ENCODE peak calls at places on chromosomes 11 and 22, in six cellular contexts. One of them, this sample, is unnamed.
A peak's percentile ranks its signal among the peaks of the same experiment; 100 is the strongest.

GRCh38 chr22:17569971-17570511 is 6.7 kb downstream of the SLC25A18 start:
- DNase-seq in NB4: peak; percentile 48
- DNase-seq in GM12865: no peak
- DNase-seq in vagina: no peak
- DNase-seq in OCI-LY7: no peak
- DNase-seq in choroid plexus epithelial cell: peak; percentile 91
- DNase-seq in this sample: no peak

GRCh38 chr11:116180806-116181600 is 591.8 kb downstream of the BUD13 start:
- DNase-seq in NB4: no peak
- DNase-seq in choroid plexus epithelial cell: no peak
- DNase-seq in GM12865: no peak
- DNase-seq in vagina: no peak
- DNase-seq in OCI-LY7: no peak
- DNase-seq in this sample: no peak

GRCh38 chr11:6737872-6738466 is 33.8 kb downstream of the OR2AG2 start:
- DNase-seq in choroid plexus epithelial cell: peak; percentile 68
- DNase-seq in GM12865: peak; percentile 77
- DNase-seq in NB4: peak; percentile 62
- DNase-seq in vagina: no peak
- DNase-seq in OCI-LY7: peak; percentile 80
- DNase-seq in this sample: no peak

GRCh38 chr11:17600316-17601205 is 53.5 kb downstream of the OTOG start:
- DNase-seq in GM12865: no peak
- DNase-seq in choroid plexus epithelial cell: no peak
- DNase-seq in vagina: no peak
- DNase-seq in NB4: no peak
- DNase-seq in OCI-LY7: no peak
- DNase-seq in this sample: no peak

GRCh38 chr11:70270877-70271634 is 566 bp downstream of the PPFIA1 start:
- DNase-seq in choroid plexus epithelial cell: peak; percentile 58
- DNase-seq in OCI-LY7: peak; percentile 48
- DNase-seq in NB4: peak; percentile 58
- DNase-seq in vagina: no peak
- DNase-seq in GM12865: peak; percentile 50
- DNase-seq in this sample: no peak

GRCh38 chr11:44632466-44633123 is 67.1 kb downstream of the CD82 start:
- DNase-seq in vagina: peak; percentile 58
- DNase-seq in OCI-LY7: peak; percentile 17
- DNase-seq in GM12865: peak; percentile 54
- DNase-seq in choroid plexus epithelial cell: peak; percentile 40
- DNase-seq in NB4: peak; percentile 40
- DNase-seq in this sample: no peak

GRCh38 chr11:70842256-70842655 is 410.1 kb downstream of the SHANK2 start:
- DNase-seq in vagina: no peak
- DNase-seq in choroid plexus epithelial cell: no peak
- DNase-seq in NB4: no peak
- DNase-seq in GM12865: no peak
- DNase-seq in OCI-LY7: no peak
- DNase-seq in this sample: no peak

GRCh38 chr11:108973402-108974119 is 308.7 kb downstream of the DDX10 start:
- DNase-seq in vagina: no peak
- DNase-seq in choroid plexus epithelial cell: peak; percentile 79
- DNase-seq in OCI-LY7: no peak
- DNase-seq in NB4: no peak
- DNase-seq in GM12865: no peak
- DNase-seq in this sample: no peak

GRCh38 chr11:17263803-17264202 is 12.7 kb upstream of the NUCB2 start:
- DNase-seq in NB4: peak; percentile 25
- DNase-seq in OCI-LY7: no peak
- DNase-seq in choroid plexus epithelial cell: peak; percentile 56
- DNase-seq in GM12865: no peak
- DNase-seq in vagina: no peak
- DNase-seq in this sample: no peak

GRCh38 chr11:127653071-127653470 is 652.5 kb upstream of the KIRREL3 start:
- DNase-seq in vagina: no peak
- DNase-seq in GM12865: no peak
- DNase-seq in choroid plexus epithelial cell: no peak
- DNase-seq in NB4: no peak
- DNase-seq in OCI-LY7: no peak
- DNase-seq in this sample: no peak

GRCh38 chr11:110907629-110908028 is 195.4 kb upstream of the ARHGAP20 start:
- DNase-seq in vagina: no peak
- DNase-seq in OCI-LY7: peak; percentile 16
- DNase-seq in choroid plexus epithelial cell: peak; percentile 99
- DNase-seq in GM12865: peak; percentile 23
- DNase-seq in NB4: peak; percentile 67
- DNase-seq in this sample: no peak

GRCh38 chr11:19929655-19930054 is 217.0 kb downstream of the NAV2 start:
- DNase-seq in GM12865: no peak
- DNase-seq in NB4: no peak
- DNase-seq in vagina: no peak
- DNase-seq in OCI-LY7: no peak
- DNase-seq in choroid plexus epithelial cell: no peak
- DNase-seq in this sample: no peak

DNA sequence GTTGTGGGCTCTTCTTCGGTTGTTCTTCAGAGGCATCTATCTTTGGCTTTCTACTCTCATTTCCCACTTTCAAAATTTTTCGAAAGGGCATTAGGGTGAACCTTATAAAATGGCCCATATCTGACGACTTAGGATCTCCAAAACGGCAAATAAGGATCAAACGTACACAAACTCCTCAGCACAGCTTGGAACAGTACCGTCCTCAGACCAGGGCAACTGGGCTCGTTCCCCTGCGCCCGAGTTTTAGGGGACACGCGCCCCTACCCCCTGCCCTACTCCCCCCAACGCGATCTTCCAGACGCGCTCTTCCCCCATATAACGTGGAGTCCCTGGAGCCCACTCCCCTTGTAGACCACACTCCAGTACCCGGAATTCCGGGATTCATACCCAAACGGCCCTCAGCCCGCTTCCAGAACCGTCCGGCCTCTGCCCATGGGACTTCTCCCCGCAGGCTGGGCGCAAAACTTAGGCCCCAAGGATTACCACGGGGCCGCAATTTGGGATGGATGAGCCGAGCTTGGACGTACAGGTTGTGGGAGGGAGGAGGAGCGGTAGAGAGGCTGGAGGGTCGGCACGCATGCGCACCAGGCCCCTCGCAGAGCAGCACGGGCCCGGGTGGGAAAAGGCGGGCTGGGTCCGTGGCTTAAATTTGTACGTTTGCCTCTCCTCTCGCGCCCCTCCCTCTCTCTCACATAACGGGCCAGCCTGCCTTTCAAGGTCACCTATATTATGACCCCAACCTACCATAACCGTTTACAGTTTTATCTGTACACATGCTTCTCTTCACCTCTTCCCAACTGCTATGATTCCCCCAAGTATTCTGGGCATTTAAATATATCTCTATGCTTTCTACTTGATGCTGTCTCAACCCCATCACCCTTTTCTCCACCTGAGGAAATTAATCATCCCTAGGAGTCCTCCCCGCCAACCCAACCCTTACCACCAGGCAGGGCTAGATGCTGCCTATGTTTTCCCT is 3.4 kb downstream of the CCDC89 start:
- DNase-seq in OCI-LY7: no peak
- DNase-seq in NB4: no peak
- DNase-seq in GM12865: peak; percentile 60
- DNase-seq in vagina: no peak
- DNase-seq in choroid plexus epithelial cell: peak; percentile 61
- DNase-seq in this sample: no peak
- H3K4me3 ChIP-seq in OCI-LY7: no peak overlapping the region
- H3K4me3 ChIP-seq in NB4: no peak overlapping the region
- H3K4me3 ChIP-seq in GM12865: peak overlapping the region; percentile 49
- H3K4me3 ChIP-seq in vagina: peak overlapping the region; percentile 41
- H3K4me3 ChIP-seq in choroid plexus epithelial cell: peak overlapping the region; percentile 68
- H3K4me3 ChIP-seq in this sample: peak overlapping the region; percentile 71

DNA sequence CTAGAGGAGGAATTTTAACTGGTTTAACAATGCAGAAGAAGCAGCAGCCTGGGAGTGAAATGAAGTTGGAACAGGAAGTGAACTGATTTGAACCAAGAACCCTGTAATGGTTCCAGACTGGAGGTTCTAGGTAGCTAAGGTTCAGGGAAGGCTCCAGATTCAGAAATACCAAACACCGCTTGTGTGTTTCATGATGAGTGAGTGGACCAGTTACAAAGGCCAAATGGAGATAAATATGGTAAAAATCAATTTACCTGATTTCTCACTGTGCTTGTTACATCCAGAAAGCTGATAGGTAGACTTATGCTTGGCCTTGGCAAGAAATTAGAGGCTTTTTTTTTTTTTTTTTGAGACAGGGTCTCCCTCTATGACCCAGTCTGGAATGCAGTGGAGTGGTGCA is 12.9 kb downstream of the ATG13 start:
- DNase-seq in OCI-LY7: no peak
- DNase-seq in choroid plexus epithelial cell: no peak
- DNase-seq in GM12865: no peak
- DNase-seq in vagina: no peak
- DNase-seq in NB4: no peak
- DNase-seq in this sample: no peak
- TF ChIP-seq CTCF in OCI-LY7: no peak
- TF ChIP-seq CTCF in choroid plexus epithelial cell: no peak
- TF ChIP-seq CTCF in GM12865: no peak
- TF ChIP-seq CTCF in vagina: no peak
- TF ChIP-seq CTCF in NB4: no peak
- TF ChIP-seq CTCF in this sample: no peak

DNA sequence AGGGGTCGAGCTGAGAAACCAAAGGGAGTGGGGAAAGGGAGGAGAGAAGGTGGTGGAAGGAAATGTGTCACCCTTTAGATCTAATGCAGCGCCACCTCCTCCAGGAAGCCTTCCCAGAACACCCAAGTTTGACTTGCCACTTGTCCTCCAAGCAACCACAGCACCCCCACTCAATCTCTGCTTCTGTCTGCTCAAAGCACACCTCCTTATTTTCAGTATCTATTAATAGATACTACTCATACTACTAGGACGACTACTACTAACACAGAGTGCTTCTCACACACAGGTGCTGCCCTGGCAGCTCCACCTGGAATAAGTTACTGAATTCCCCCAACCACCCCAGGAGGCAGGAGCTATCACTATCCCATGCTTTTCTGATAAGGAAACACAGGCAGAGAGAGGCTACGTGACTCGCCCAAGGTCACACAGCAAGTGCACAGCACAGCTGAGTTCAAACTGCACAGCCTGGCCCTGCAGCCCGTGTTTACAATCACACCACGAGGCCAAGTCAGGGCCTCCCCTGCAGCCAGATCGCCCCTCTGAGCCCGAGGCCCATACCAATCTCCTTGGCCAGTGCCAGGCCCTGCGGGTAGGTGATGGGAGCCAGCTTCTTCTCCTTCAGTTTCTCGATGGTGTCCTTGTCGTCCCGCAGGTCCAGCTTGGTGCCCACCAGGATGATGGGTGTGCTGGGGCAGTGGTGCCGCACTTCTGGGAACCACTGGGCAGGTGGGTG is 13.2 kb downstream of the RAC2 start:
- DNase-seq in choroid plexus epithelial cell: peak; percentile 48
- DNase-seq in OCI-LY7: no peak
- DNase-seq in GM12865: peak; percentile 84
- DNase-seq in NB4: no peak
- DNase-seq in vagina: no peak
- DNase-seq in this sample: peak; percentile 75
- H3K4me3 ChIP-seq in choroid plexus epithelial cell: no peak overlapping the region
- H3K4me3 ChIP-seq in OCI-LY7: peak overlapping the region; percentile 28
- H3K4me3 ChIP-seq in GM12865: no peak overlapping the region
- H3K4me3 ChIP-seq in NB4: no peak overlapping the region
- H3K4me3 ChIP-seq in vagina: no peak overlapping the region
- H3K4me3 ChIP-seq in this sample: no peak overlapping the region

GRCh38 chr11:3959015-3959917 is 103.8 kb downstream of the STIM1 start:
- DNase-seq in vagina: no peak
- DNase-seq in GM12865: peak; percentile 19
- DNase-seq in choroid plexus epithelial cell: peak; percentile 63
- DNase-seq in OCI-LY7: peak; percentile 33
- DNase-seq in NB4: peak; percentile 71
- DNase-seq in this sample: no peak
- TF ChIP-seq CTCF in vagina: no peak
- TF ChIP-seq CTCF in GM12865: no peak
- TF ChIP-seq CTCF in choroid plexus epithelial cell: no peak
- TF ChIP-seq CTCF in OCI-LY7: peak; percentile 70
- TF ChIP-seq CTCF in NB4: peak; percentile 30
- TF ChIP-seq CTCF in this sample: peak; percentile 29